ENCODE peak calls at places on chromosomes 12 and 14, in six cellular contexts. E is lung, B is dorsolateral prefrontal cortex, S is esophagus squamous epithelium, U is sigmoid colon, T is astrocyte. F is an unnamed sample.

GRCh38 chr14:54691525-54692260 is 124.8 kb downstream of the SAMD4A start:
- DNase-seq in T (no peak), S (no peak), B (peak; percentile 84), E (peak; percentile 77), U (peak; percentile 92), F (peak; percentile 82)

GRCh38 chr14:95123895-95124579 is 33.3 kb downstream of the DICER1 start:
- DNase-seq in E (no peak), U (peak; percentile 77), T (no peak), S (no peak), B (no peak), F (no peak)

GRCh38 chr14:37172024-37172869 is at the start of gene SLC25A21:
- DNase-seq in E (peak; percentile 76), U (peak; percentile 87), B (peak; percentile 86), T (peak; percentile 77), S (no peak), F (peak; percentile 68)

GRCh38 chr12:5806376-5807089 is 138.5 kb downstream of the ANO2 start:
- DNase-seq in T (peak; percentile 68), E (no peak), S (no peak), U (no peak), B (no peak), F (no peak)

GRCh38 chr14:75059642-75060041 is 4.2 kb downstream of the ACYP1 start:
- DNase-seq in U (no peak), S (no peak), B (no peak), T (peak; percentile 15), E (no peak), F (peak; percentile 73)

GRCh38 chr12:78645956-78646355 is 218.6 kb upstream of the SYT1 start:
- DNase-seq in U (no peak), B (no peak), S (no peak), E (no peak), T (no peak), F (peak; percentile 14)

GRCh38 chr14:95725685-95726336 is 11.9 kb upstream of the TCL1A start:
- DNase-seq in S (no peak), B (no peak), E (no peak), T (no peak), U (no peak), F (no peak)

GRCh38 chr12:57522887-57523705 is 472 bp downstream of the MBD6 start:
- DNase-seq in S (no peak), T (peak; percentile 41), B (no peak), E (peak; percentile 76), U (peak; percentile 86), F (peak; percentile 79)

GRCh38 chr14:72851660-72852059 is 42.2 kb downstream of the DPF3 start:
- DNase-seq in U (no peak), T (no peak), S (no peak), E (no peak), B (peak; percentile 56), F (no peak)

GRCh38 chr14:61184117-61184516 is 97.0 kb downstream of the TMEM30B start:
- DNase-seq in T (peak; percentile 95), E (no peak), S (no peak), U (no peak), B (no peak), F (peak; percentile 80)

GRCh38 chr12:100612557-100612956 is 39.1 kb downstream of the GAS2L3 start:
- DNase-seq in T (no peak), E (no peak), U (no peak), B (no peak), S (no peak), F (no peak)

GRCh38 chr14:39469094-39469710 is 37.0 kb upstream of the FBXO33 start:
- DNase-seq in S (no peak), E (no peak), B (no peak), U (no peak), T (no peak), F (peak; percentile 12)

GRCh38 chr12:7403466-7403865 is 40.5 kb downstream of the CD163L1 start:
- DNase-seq in T (no peak), B (no peak), E (no peak), S (no peak), U (no peak), F (no peak)

GRCh38 chr14:67533754-67534085 is 630 bp downstream of the PLEKHH1 start:
- DNase-seq in U (peak; percentile 50), B (no peak), S (no peak), E (no peak), T (no peak), F (no peak)

GRCh38 chr14:67536087-67536486 is 3.0 kb downstream of the PLEKHH1 start:
- DNase-seq in B (no peak), U (peak; percentile 8), T (no peak), S (no peak), E (no peak), F (no peak)

GRCh38 chr14:67529947-67530935 is 2.8 kb upstream of the PLEKHH1 start:
- DNase-seq in S (no peak), E (no peak), U (no peak), B (no peak), T (no peak), F (no peak)

GRCh38 chr14:67532606-67532997 is 488 bp upstream of the PLEKHH1 start:
- DNase-seq in B (no peak), U (no peak), S (no peak), E (no peak), T (no peak), F (no peak)

GRCh38 chr14:67532998-67533753 is at the start of gene PLEKHH1:
- DNase-seq in E (peak; percentile 65), U (peak; percentile 89), T (peak; percentile 67), S (no peak), B (peak; percentile 93), F (peak; percentile 71)
- H3K4me3 ChIP-seq in E (peak within 1 kb of the TSS; percentile 66), U (peak within 1 kb of the TSS; percentile 38), T (peak within 1 kb of the TSS; percentile 64), S (peak within 1 kb of the TSS; percentile 76), B (peak within 1 kb of the TSS; percentile 79), F (peak within 1 kb of the TSS; percentile 59)

DNA sequence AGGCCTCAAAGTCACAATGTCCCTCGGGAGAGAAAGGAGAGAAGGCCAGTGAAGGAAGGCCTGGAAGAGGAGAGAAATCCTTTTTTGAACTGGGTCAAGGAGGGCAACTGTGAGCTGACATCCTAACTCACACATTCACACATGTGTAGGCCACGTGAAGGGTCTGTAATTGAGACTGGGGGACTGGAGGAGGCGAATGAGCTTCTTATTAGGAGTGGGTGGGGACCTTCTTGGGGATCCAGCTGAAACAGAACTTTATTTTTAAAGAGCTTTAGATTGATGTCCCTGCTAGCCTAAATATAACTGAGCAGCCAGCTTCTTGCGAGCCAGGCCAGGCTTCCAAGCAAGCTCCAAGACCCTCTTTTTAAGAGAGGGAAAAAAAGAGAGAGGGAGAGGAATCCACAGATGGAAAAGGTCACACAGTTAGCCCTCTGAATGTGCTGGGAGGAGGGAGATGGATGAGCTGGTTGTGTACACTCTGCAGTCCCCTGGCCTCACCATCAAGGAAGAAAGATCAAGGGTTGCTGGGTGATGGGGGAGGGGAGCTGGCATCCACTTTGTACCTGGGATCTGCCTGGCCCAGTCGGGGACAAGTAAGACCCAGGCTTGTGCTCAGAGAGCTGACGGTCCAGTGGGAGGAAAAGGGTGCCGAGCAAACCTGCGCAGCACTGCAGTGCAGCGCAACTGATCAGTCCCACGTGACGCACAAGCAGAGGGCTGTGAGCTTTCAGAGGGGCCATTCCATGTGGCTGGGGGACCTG is 154.6 kb downstream of the ZFP36L1 start:
- DNase-seq in S (no peak), U (no peak), T (no peak), B (no peak), E (no peak), F (no peak)
- TF ChIP-seq CTCF in S (no peak), U (no peak), T (no peak), B (no peak), E (no peak), F (no peak)

GRCh38 chr12:65170245-65170881 is 980 bp downstream of the LEMD3 start:
- DNase-seq in T (peak; percentile 50), E (peak; percentile 69), S (no peak), U (peak; percentile 73), B (peak; percentile 69), F (peak; percentile 62)

GRCh38 chr12:65168606-65169310 is 625 bp upstream of the LEMD3 start:
- DNase-seq in B (no peak), S (no peak), U (no peak), T (no peak), E (no peak), F (no peak)

GRCh38 chr12:65171073-65171472 is 1.7 kb downstream of the LEMD3 start:
- DNase-seq in B (no peak), T (no peak), E (no peak), U (no peak), S (no peak), F (peak; percentile 37)

GRCh38 chr12:65169311-65170244 is at the start of gene LEMD3:
- DNase-seq in U (peak; percentile 96), B (peak; percentile 96), E (peak; percentile 95), S (peak; percentile 79), T (peak; percentile 81), F (peak; percentile 91)

GRCh38 chr12:65171870-65172269 is 2.5 kb downstream of the LEMD3 start:
- DNase-seq in T (no peak), E (no peak), S (no peak), B (no peak), U (no peak), F (peak; percentile 20)
- H3K4me3 ChIP-seq in T (peak overlapping the region; percentile 73), E (no peak overlapping the region), S (no peak overlapping the region), B (peak overlapping the region; percentile 92), U (no peak overlapping the region), F (peak overlapping the region; percentile 85)

GRCh38 chr14:106846218-106846617 is 1319.8 kb downstream of the TMEM121 start:
- DNase-seq in U (no peak), S (no peak), E (no peak), B (no peak), T (no peak), F (peak; percentile 45)

GRCh38 chr14:106850913-106851825 is 1324.8 kb downstream of the TMEM121 start:
- DNase-seq in B (no peak), U (no peak), S (no peak), T (no peak), E (no peak), F (no peak)

GRCh38 chr14:106845286-106846087 is 1319.1 kb downstream of the TMEM121 start:
- DNase-seq in B (no peak), E (peak; percentile 69), T (no peak), U (no peak), S (no peak), F (peak; percentile 55)

GRCh38 chr14:106844608-106845285 is 1318.4 kb downstream of the TMEM121 start:
- DNase-seq in S (no peak), B (peak; percentile 51), T (no peak), U (peak; percentile 76), E (peak; percentile 76), F (peak; percentile 74)

DNA sequence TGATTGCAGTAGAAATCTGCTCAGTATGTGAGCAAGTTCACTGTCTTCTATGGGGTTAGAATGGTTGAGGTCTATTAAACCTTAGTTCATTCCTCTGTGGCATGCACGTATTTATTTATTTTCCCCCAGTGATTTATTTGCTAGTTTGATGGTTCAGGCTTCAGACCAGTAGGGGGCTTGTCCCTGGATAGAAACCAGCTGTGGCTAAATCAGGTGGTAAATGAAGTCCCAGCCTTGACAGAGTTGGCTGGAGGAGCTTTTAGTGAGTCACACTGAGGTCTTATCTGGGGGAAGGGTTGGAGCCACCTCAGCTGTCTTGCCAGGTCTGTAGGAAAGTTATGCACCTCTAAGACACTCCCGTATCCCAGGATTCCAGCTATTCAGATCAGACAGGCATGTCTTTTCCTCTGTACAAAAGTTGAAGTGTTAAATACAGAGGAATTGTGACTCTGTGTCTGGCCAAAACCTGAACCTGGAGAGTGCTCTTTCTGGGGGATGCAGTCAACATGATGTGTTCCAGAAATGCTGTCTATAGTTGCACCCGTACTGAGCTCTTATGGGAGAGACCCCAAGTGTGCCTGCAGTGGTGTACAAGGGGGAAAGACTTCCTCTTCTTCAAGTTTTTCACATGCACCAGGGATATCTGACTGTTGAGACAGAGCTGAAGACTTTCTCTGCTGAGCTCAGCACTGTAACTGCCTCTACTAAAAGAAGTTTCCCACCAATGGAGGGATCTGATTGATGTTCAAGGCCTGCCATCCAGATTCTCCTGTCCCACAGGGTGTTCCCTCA is 1322.1 kb downstream of the TMEM121 start:
- DNase-seq in T (no peak), S (no peak), E (no peak), B (no peak), U (no peak), F (peak; percentile 24)
- TF ChIP-seq CTCF in T (no peak), S (no peak), E (no peak), B (no peak), U (no peak), F (no peak)

GRCh38 chr12:32516230-32516629 is 116.9 kb downstream of the FGD4 start:
- DNase-seq in T (no peak), S (no peak), B (no peak), U (no peak), E (no peak), F (no peak)
- H3K4me3 ChIP-seq in T (no peak overlapping the region), S (no peak overlapping the region), B (no peak overlapping the region), U (no peak overlapping the region), E (no peak overlapping the region), F (no peak overlapping the region)

F was measured in fibroblast of villous mesenchyme.